ENCODE peak calls at places on chromosomes 11 and 22, in four cellular contexts. A is brain microvascular endothelial cell; E is hypothalamus; J is stimulated activated effector memory CD8-positive, alpha-beta T cell treated with anti-CD3 and anti-CD28 coated beads, Interleukin-12 subunit alpha, Interleukin-12 subunit beta, amount 100 ng/mL, for 72 hours. X is an unnamed sample.

GRCh38 chr11:28777126-28777525 is 668.9 kb downstream of the METTL15 start:
- DNase-seq in A (no peak), E (no peak), J (no peak), X (no peak)

GRCh38 chr11:70470127-70470526 is 71.8 kb downstream of the CTTN start:
- DNase-seq in A (no peak), E (no peak), J (no peak), X (no peak)

GRCh38 chr11:35260342-35260985 is 121.5 kb downstream of the CD44 start:
- DNase-seq in A (peak; percentile 84), E (no peak), J (no peak), X (no peak)

GRCh38 chr11:72739240-72740059 is 12.8 kb downstream of the ARAP1 start:
- DNase-seq in A (no peak), E (no peak), J (no peak), X (no peak)

GRCh38 chr11:131658414-131658813 is 288.0 kb downstream of the NTM start:
- DNase-seq in A (no peak), E (no peak), J (no peak), X (no peak)

GRCh38 chr22:38110008-38110862 is at the start of gene BAIAP2L2:
- DNase-seq in A (no peak), E (no peak), J (no peak), X (no peak)

GRCh38 chr22:49096476-49096875 is 731.2 kb downstream of the BRD1 start:
- DNase-seq in A (no peak), E (no peak), J (no peak), X (no peak)

GRCh38 chr11:130166457-130166784 is 6.8 kb downstream of the ST14 start:
- DNase-seq in A (peak; percentile 98), E (no peak), J (no peak), X (no peak)

GRCh38 chr11:130478881-130479280 is 30.4 kb downstream of the ADAMTS15 start:
- DNase-seq in A (peak; percentile 62), E (no peak), J (peak; percentile 37), X (no peak)

GRCh38 chr11:123386746-123387510 is 43.1 kb upstream of the GRAMD1B start:
- DNase-seq in A (no peak), E (no peak), J (no peak), X (no peak)

GRCh38 chr22:44561139-44561840 is 63.3 kb upstream of the RTL6 start:
- DNase-seq in A (no peak), E (no peak), J (no peak), X (no peak)

GRCh38 chr22:46176508-46177003 is 26.2 kb downstream of the PPARA start:
- DNase-seq in A (no peak), E (no peak), J (no peak), X (no peak)